ENCODE peak calls at places on chromosomes 13 and 19, in seven cellular contexts. G is psoas muscle; J is choroid plexus epithelial cell; W is CD4-positive, alpha-beta T cell; S is AG09319; R is thoracic aorta; K is RWPE1. F is an unnamed sample.

GRCh38 chr19:17951151-17952040 is 15.5 kb upstream of the KCNN1 start:
- DNase-seq in R (no peak), W (no peak), S (no peak), K (no peak), G (no peak), J (no peak), F (no peak)

GRCh38 chr13:104592127-104592526 is 1525.9 kb upstream of the SLC10A2 start:
- DNase-seq in K (peak), G (no peak), J (peak), W (no peak), S (no peak), R (no peak), F (peak)

GRCh38 chr13:107459430-107459829 is 755.9 kb downstream of the LIG4 start:
- DNase-seq in J (peak), R (no peak), W (no peak), S (no peak), G (no peak), K (no peak), F (no peak)

GRCh38 chr13:102291587-102292218 is 110.1 kb downstream of the FGF14 start:
- DNase-seq in W (no peak), K (no peak), J (peak), G (no peak), R (no peak), S (no peak), F (no peak)

GRCh38 chr13:80036845-80037504 is 304.0 kb downstream of the SPRY2 start:
- DNase-seq in K (no peak), W (no peak), G (no peak), S (no peak), J (no peak), R (no peak), F (no peak)

GRCh38 chr13:36082396-36082795 is 48.8 kb downstream of the DCLK1 start:
- DNase-seq in J (no peak), W (no peak), K (no peak), R (no peak), S (no peak), G (no peak), F (no peak)

GRCh38 chr13:73556902-73557301 is 498.1 kb downstream of the KLF5 start:
- DNase-seq in G (no peak), J (no peak), K (no peak), S (no peak), R (no peak), W (no peak), F (no peak)

GRCh38 chr13:80841346-80841882 is 500.5 kb upstream of the SPRY2 start:
- DNase-seq in J (no peak), S (no peak), W (no peak), K (no peak), R (no peak), G (no peak), F (no peak)

GRCh38 chr13:114146173-114146572 is 13.8 kb upstream of the RASA3 start:
- DNase-seq in S (no peak), J (no peak), K (no peak), G (no peak), R (no peak), W (no peak), F (no peak)

GRCh38 chr19:41195675-41196497 is 2.9 kb downstream of the CYP2S1 start:
- DNase-seq in J (peak), K (peak), W (no peak), S (no peak), R (no peak), G (no peak), F (no peak)

GRCh38 chr19:5696196-5697021 is 6.3 kb downstream of the RPL36 start:
- DNase-seq in S (no peak), W (no peak), K (no peak), G (no peak), J (no peak), R (no peak), F (no peak)

GRCh38 chr19:10220695-10221094 is 10.4 kb downstream of the S1PR2 start:
- DNase-seq in K (no peak), W (no peak), R (no peak), J (no peak), S (no peak), G (no peak), F (no peak)

GRCh38 chr19:10222201-10222890 is 8.8 kb downstream of the S1PR2 start:
- DNase-seq in W (no peak), K (no peak), G (no peak), S (no peak), J (no peak), R (no peak), F (no peak)

GRCh38 chr19:10217085-10217484 is 14.0 kb downstream of the S1PR2 start:
- DNase-seq in W (no peak), G (no peak), S (no peak), J (no peak), R (no peak), K (no peak), F (no peak)

GRCh38 chr19:10223488-10224213 is 7.5 kb downstream of the S1PR2 start:
- DNase-seq in K (no peak), R (no peak), J (no peak), W (no peak), S (no peak), G (no peak), F (no peak)

GRCh38 chr19:10219678-10220077 is 11.5 kb downstream of the S1PR2 start:
- DNase-seq in J (peak), S (no peak), W (peak), K (no peak), R (no peak), G (no peak), F (no peak)
- TF ChIP-seq CTCF in J (peak), S (peak), W (peak), K (no peak), R (no peak), G (no peak), F (peak)

DNA sequence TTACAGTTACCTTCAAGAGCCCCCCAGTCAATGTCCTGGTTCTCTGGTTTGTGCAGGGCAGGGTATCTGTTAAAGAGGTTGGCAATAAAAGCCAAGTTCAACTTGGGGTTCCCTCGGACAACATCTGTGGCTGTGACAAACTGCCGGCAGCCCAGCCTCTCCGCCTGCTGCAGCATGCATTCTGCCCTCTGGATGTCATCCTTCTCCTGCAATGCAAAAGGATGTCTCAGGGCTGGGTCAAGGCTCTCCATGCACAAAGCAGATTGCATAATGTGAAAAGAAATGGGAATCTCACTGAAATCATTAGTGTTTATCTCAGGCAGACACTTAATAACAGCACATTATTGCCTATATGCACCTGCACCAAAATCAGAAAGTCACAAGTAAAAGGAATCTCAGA is 35.1 kb downstream of the LCP1 start:
- DNase-seq in R (no peak), K (peak), S (no peak), W (no peak), G (no peak), J (peak), F (no peak)
- TF ChIP-seq CTCF in R (no peak), K (no peak), S (peak), W (peak), G (no peak), J (peak), F (peak)

DNA sequence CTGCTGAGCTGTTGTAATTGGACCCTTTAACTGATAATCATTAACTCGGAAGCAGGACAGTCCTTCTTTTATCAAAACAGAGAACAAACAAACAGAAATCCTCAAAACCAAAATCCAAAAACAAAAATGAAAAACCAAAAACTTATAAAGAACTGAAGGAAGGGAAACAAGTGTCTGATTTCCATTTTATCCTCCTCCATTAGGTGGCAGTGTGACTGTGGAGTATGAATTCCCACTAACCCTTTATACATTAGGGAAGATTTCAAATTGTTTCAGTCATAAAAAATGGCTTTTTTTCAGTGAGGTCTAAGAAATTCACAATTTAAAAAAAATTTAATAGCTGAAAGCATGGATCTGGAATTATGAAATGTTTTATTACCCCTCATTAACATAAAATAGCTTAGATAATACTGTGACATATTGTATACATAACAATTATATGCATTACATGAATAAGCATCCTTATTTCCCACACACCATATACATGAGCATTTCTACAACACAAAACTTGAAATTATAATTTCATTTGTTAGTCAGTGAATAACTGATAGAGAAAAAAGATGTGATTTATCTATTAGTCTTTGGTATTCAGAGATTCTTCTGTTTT is 1074.3 kb upstream of the PCDH9 start:
- DNase-seq in R (no peak), S (no peak), G (no peak), J (peak), K (peak), W (no peak), F (no peak)
- TF ChIP-seq CTCF in R (no peak), S (peak), G (peak), J (peak), K (peak), W (no peak), F (peak)

DNA sequence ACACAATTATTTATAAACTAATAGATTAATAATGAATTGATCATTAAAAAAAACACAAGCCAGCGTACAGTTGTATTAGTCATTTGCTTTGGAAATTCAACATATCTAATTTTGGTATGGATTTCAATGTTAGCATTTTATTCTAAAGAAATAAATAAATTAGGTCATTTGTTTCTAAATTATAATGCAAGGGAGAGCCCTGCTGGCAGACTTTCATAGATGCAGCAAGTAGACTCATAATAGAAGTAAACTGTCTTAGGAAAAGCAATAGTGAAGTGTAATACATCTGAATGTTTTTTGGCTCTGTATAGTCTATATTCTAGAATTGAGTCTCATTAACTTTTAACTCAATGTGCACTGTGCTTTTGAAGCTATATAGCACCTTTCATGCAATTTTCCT is 982.4 kb upstream of the MIR17HG start:
- DNase-seq in S (no peak), J (peak), W (no peak), R (no peak), K (no peak), G (no peak), F (no peak)
- TF ChIP-seq CTCF in S (no peak), J (peak), W (no peak), R (no peak), K (peak), G (no peak), F (peak)

DNA sequence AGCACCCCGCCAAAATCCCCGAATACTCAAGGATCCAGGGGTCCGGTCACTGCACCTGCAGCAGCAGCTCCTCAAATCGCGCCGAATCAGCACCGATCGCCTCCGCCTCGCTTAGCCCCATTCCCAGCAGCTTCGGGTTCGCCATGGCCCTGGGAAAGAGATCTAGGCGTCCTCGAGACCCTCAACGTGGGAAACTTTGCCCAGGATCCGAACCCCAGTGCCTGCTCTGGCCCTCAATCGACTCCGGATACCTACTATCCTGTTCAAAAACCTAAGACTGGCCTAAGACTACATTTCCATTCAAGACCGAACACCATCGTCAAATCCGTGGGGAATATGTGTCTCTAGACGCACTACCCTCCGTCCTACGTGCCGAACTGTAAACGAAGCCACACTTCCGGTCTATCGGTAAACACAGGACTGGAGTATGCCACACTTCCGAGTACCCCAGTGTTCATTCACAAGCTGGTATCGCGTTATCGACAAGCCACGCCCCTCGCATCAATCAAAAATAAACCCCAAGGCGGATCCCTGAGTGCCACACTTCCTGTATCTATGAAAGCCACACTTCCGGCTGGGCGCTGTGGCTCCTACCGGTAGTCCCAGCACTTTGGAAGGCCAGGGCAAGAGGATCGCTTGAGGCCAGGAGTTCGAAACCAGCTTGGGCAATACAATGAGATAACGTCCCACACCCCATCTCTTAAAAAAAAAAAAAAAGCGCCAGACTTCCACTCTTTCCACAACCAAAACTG is at the start of gene PIH1D1:
- DNase-seq in K (peak), R (peak), G (peak), J (peak), W (peak), S (peak), F (peak)
- TF ChIP-seq CTCF in K (no peak), R (no peak), G (no peak), J (peak), W (no peak), S (peak), F (peak)

GRCh38 chr13:58843071-58843470 is 1211.5 kb downstream of the PCDH17 start:
- DNase-seq in R (no peak), G (no peak), K (no peak), W (no peak), J (no peak), S (no peak), F (no peak)

GRCh38 chr13:58838615-58839014 is 1207.1 kb downstream of the PCDH17 start:
- DNase-seq in J (no peak), K (no peak), S (no peak), W (no peak), R (no peak), G (no peak), F (no peak)

GRCh38 chr13:58843567-58843966 is 1212.0 kb downstream of the PCDH17 start:
- DNase-seq in R (no peak), W (no peak), J (no peak), S (no peak), K (no peak), G (no peak), F (no peak)
- TF ChIP-seq CTCF in R (no peak), W (no peak), J (no peak), S (no peak), K (no peak), G (no peak), F (no peak)

DNA sequence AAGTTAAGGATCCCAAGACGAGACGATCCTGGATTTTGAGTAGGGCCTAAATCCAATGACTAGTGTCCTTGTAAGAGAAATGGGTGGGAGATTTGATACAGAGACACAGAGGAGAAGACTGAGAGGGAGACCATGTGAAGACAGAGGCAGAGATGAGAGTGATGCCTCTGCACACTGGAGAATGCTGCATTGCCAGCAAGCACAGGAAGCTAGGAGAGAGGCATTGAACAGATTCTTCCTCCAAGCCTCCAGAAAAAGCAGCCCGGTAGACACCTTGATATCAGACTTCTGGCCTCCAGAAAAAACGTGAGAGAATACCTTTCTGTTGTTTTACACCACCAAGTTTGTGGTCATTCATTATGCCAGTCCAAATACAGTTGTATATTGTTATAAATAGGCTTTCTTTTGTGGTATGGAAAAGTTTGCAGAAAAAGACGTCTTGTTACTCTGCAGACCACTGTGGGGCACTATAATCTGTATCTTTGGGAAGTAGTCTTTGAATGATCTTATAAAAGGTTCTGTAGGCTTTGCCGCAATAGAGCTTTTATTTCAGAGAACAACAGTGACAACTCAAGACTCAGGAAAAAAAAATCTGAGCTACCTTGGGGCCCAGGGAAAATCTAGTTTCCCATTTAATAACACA is 17.9 kb upstream of the RFC3 start:
- DNase-seq in K (peak), W (no peak), G (no peak), S (no peak), J (peak), R (no peak), F (peak)
- TF ChIP-seq CTCF in K (peak), W (peak), G (peak), S (peak), J (peak), R (no peak), F (peak)

GRCh38 chr19:742540-743075 is 8.3 kb upstream of the MISP start:
- DNase-seq in R (no peak), K (no peak), S (no peak), W (no peak), G (no peak), J (no peak), F (no peak)

GRCh38 chr19:739998-740715 is 10.8 kb upstream of the MISP start:
- DNase-seq in G (peak), K (no peak), W (no peak), J (no peak), R (no peak), S (no peak), F (no peak)

GRCh38 chr19:743168-743687 is 7.7 kb upstream of the MISP start:
- DNase-seq in J (peak), R (no peak), W (no peak), S (no peak), G (no peak), K (no peak), F (no peak)

GRCh38 chr19:738509-739128 is 12.3 kb upstream of the MISP start:
- DNase-seq in W (no peak), S (no peak), K (no peak), R (no peak), J (no peak), G (no peak), F (no peak)

GRCh38 chr19:741506-742131 is 9.3 kb upstream of the MISP start:
- DNase-seq in R (no peak), J (no peak), G (no peak), W (no peak), S (no peak), K (no peak), F (no peak)
- TF ChIP-seq CTCF in R (no peak), J (peak), G (no peak), W (no peak), S (peak), K (no peak), F (peak)

DNA sequence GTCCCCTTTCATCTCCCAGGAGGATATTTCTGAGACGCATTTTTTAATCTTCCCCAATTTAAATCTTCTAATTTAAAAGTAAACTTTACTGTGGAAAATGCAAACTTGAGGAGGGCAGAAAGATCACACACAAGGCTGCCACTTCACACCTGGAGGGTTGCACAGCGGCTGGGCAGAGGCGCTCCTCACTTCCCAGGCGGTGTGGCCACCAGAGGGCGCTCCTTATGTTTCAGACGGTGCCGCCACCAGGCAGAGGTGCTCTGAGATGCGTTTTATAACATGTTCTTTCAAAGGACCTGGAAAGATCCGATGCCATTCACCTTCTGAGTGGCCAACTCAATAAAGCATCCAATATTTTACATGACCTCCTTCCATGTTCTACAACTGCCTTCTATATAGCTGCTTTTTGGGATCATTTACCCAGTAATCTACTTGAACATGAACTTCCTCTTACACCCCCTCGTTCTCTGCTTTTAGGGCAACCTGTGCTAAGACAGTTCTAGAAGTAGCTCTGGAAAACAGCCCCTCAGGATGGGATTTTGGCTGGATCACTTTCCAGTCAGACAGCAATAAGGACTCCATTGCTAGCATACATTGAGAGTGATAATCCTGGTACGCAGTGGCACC is 14.8 kb upstream of the MTUS2 start:
- DNase-seq in R (no peak), W (no peak), G (no peak), J (peak), K (no peak), S (no peak), F (no peak)
- TF ChIP-seq CTCF in R (peak), W (peak), G (no peak), J (peak), K (peak), S (peak), F (peak)